ENCODE peak calls at places on chromosome 21, in six cellular contexts. M is trophoblast cell, U is IMR-90, V is H9, Z is neuronal stem cell, T is H1. X is an unnamed sample.

GRCh38 chr21:9008636-9009035 is 1512.7 kb upstream of the TPTE start:
- DNase-seq in M (no peak), U (no peak), V (no peak), Z (no peak), T (no peak), X (no peak)

GRCh38 chr21:28601708-28602107 is 391.0 kb downstream of the LTN1 start:
- DNase-seq in M (no peak), U (peak; percentile 31), V (no peak), Z (no peak), T (no peak), X (no peak)

GRCh38 chr21:23853796-23854379 is 1753.4 kb downstream of the MRPL39 start:
- DNase-seq in M (no peak), U (peak; percentile 31), V (no peak), Z (peak; percentile 6), T (no peak), X (no peak)

GRCh38 chr21:43741425-43742096 is 22.6 kb downstream of the PDXK start:
- DNase-seq in M (peak; percentile 58), U (no peak), V (peak; percentile 65), Z (no peak), T (peak; percentile 59), X (peak; percentile 10)

GRCh38 chr21:45227735-45228134 is 60.0 kb downstream of the POFUT2 start:
- DNase-seq in M (no peak), U (no peak), V (no peak), Z (no peak), T (no peak), X (no peak)

GRCh38 chr21:32477424-32477745 is 64.9 kb downstream of the EVA1C start:
- DNase-seq in M (no peak), U (no peak), V (no peak), Z (no peak), T (no peak), X (no peak)

GRCh38 chr21:42456457-42456856 is 39.6 kb downstream of the RSPH1 start:
- DNase-seq in M (peak; percentile 48), U (no peak), V (no peak), Z (no peak), T (no peak), X (no peak)

GRCh38 chr21:43790053-43790524 is 712 bp downstream of the RRP1 start:
- DNase-seq in M (no peak), U (no peak), V (no peak), Z (no peak), T (no peak), X (no peak)

GRCh38 chr21:37557261-37557950 is 190.8 kb downstream of the DYRK1A start:
- DNase-seq in M (no peak), U (no peak), V (no peak), Z (no peak), T (no peak), X (no peak)

GRCh38 chr21:44895859-44896258 is 22.4 kb upstream of the PTTG1IP start:
- DNase-seq in M (no peak), U (no peak), V (no peak), Z (no peak), T (no peak), X (no peak)

GRCh38 chr21:42397291-42398129 is 1.7 kb upstream of the TMPRSS3 start:
- DNase-seq in M (no peak), U (no peak), V (no peak), Z (no peak), T (no peak), X (no peak)

GRCh38 chr21:15005391-15005790 is 59.4 kb downstream of the NRIP1 start:
- DNase-seq in M (no peak), U (peak; percentile 38), V (peak; percentile 75), Z (no peak), T (peak; percentile 55), X (no peak)

GRCh38 chr21:41953249-41953830 is 478 bp downstream of the C2CD2 start:
- DNase-seq in M (no peak), U (no peak), V (no peak), Z (no peak), T (no peak), X (peak; percentile 26)

GRCh38 chr21:16409341-16409740 is 679.6 kb downstream of the USP25 start:
- DNase-seq in M (no peak), U (no peak), V (no peak), Z (no peak), T (no peak), X (no peak)

GRCh38 chr21:42321845-42322244 is 6.6 kb upstream of the TFF3 start:
- DNase-seq in M (no peak), U (no peak), V (no peak), Z (no peak), T (peak; percentile 29), X (no peak)

GRCh38 chr21:42263591-42264131 is 44.7 kb downstream of the ABCG1 start:
- DNase-seq in M (no peak), U (no peak), V (no peak), Z (no peak), T (no peak), X (no peak)

GRCh38 chr21:44753357-44753756 is 42.0 kb upstream of the TSPEAR start:
- DNase-seq in M (no peak), U (no peak), V (peak; percentile 25), Z (no peak), T (no peak), X (no peak)

GRCh38 chr21:45857761-45858160 is 123.8 kb upstream of the COL6A1 start:
- DNase-seq in M (no peak), U (no peak), V (peak; percentile 18), Z (no peak), T (peak; percentile 28), X (no peak)

GRCh38 chr21:45512626-45513002 is 29.6 kb downstream of the SLC19A1 start:
- DNase-seq in M (no peak), U (no peak), V (no peak), Z (no peak), T (no peak), X (no peak)

GRCh38 chr21:46122758-46123683 is 25.1 kb downstream of the COL6A2 start:
- DNase-seq in M (no peak), U (no peak), V (no peak), Z (no peak), T (no peak), X (no peak)

GRCh38 chr21:42754270-42754933 is 101.0 kb downstream of the PDE9A start:
- DNase-seq in M (no peak), U (no peak), V (no peak), Z (no peak), T (no peak), X (no peak)

GRCh38 chr21:44615466-44615865 is 3.6 kb downstream of the KRTAP10-8 start:
- DNase-seq in M (no peak), U (no peak), V (no peak), Z (no peak), T (peak; percentile 35), X (no peak)

GRCh38 chr21:16264314-16264713 is 534.5 kb downstream of the USP25 start:
- DNase-seq in M (no peak), U (no peak), V (no peak), Z (no peak), T (no peak), X (no peak)

GRCh38 chr21:43846430-43846829 is 18.6 kb upstream of the AGPAT3 start:
- DNase-seq in M (no peak), U (no peak), V (no peak), Z (no peak), T (no peak), X (no peak)

GRCh38 chr21:23130308-23130707 is 2132.1 kb downstream of the NCAM2 start:
- DNase-seq in M (no peak), U (no peak), V (no peak), Z (no peak), T (no peak), X (no peak)

GRCh38 chr21:45932922-45933502 is 48.6 kb upstream of the COL6A1 start:
- DNase-seq in M (no peak), U (no peak), V (no peak), Z (no peak), T (no peak), X (no peak)

GRCh38 chr21:32366191-32366590 is 26.6 kb downstream of the URB1 start:
- DNase-seq in M (no peak), U (no peak), V (no peak), Z (no peak), T (no peak), X (no peak)

DNA sequence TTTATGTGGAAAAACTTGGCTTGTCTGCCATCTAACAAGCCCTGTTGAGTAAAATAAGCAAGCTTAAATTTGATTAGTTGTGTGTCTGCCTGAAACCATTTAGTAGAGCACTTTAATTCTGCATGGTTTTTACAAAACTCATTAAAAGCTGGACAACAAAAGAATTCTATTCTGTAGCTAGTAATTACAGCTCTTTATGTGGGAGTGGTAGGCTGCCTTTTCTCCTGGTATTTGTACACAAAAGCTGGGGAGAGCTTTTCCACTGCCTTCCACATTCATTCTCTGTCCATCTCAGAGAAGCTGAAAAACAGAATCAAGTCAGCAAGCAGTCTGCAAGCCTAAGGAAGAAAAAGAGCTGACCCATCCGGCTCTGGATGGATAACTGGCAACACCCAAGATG is 1.8 kb downstream of the ETS2 start:
- DNase-seq in M (no peak), U (no peak), V (no peak), Z (peak; percentile 59), T (no peak), X (peak; percentile 45)
- H2BK5ac ChIP-seq in M (no peak overlapping the region), U (peak overlapping the region; percentile 28), V (no peak overlapping the region), Z (no peak overlapping the region), T (no peak overlapping the region), X (no peak overlapping the region)

DNA sequence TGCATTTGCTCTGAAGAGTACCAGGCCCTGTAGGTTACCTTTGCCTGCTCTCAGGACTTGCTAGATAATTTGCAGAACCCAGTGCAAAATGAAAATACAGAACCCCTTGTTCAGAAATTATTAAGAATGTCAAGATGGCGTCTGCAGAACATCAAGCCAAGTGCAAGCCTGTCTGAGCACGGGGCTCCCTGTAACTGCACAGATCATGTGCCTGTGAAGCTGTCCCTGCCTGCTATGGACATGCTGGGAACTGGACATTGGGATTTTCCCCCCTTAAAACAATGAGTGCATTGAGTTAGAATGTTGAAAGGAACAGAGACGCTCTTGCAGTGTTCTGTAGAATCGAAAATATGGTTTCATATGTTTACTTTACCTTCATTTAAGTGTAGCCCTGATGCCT is 2.9 kb downstream of the CLDN14 start:
- DNase-seq in M (no peak), U (no peak), V (no peak), Z (no peak), T (no peak), X (peak; percentile 6)
- H2AFZ ChIP-seq in M (no peak overlapping the region), U (no peak overlapping the region), V (no peak overlapping the region), Z (no peak overlapping the region), T (no peak overlapping the region), X (no peak overlapping the region)

GRCh38 chr21:29670228-29670627 is 269.6 kb downstream of the GRIK1 start:
- DNase-seq in M (no peak), U (no peak), V (no peak), Z (no peak), T (no peak), X (no peak)
- H3K18ac ChIP-seq in M (no peak overlapping the region), U (no peak overlapping the region), V (no peak overlapping the region), Z (no peak overlapping the region), T (no peak overlapping the region), X (no peak overlapping the region)

GRCh38 chr21:35168702-35169101 is 119.6 kb upstream of the RUNX1 start:
- DNase-seq in M (no peak), U (no peak), V (no peak), Z (no peak), T (no peak), X (peak; percentile 27)

GRCh38 chr21:35164380-35164779 is 115.3 kb upstream of the RUNX1 start:
- DNase-seq in M (peak; percentile 32), U (no peak), V (no peak), Z (no peak), T (no peak), X (no peak)

GRCh38 chr21:35169574-35169973 is 120.5 kb upstream of the RUNX1 start:
- DNase-seq in M (no peak), U (no peak), V (no peak), Z (no peak), T (no peak), X (no peak)

GRCh38 chr21:35163381-35163780 is 114.3 kb upstream of the RUNX1 start:
- DNase-seq in M (peak; percentile 41), U (peak; percentile 59), V (no peak), Z (no peak), T (no peak), X (no peak)

GRCh38 chr21:35164971-35165483 is 115.9 kb upstream of the RUNX1 start:
- DNase-seq in M (peak; percentile 52), U (no peak), V (no peak), Z (no peak), T (no peak), X (no peak)
- H2BK5ac ChIP-seq in M (no peak overlapping the region), U (no peak overlapping the region), V (no peak overlapping the region), Z (no peak overlapping the region), T (no peak overlapping the region), X (no peak overlapping the region)